ENCODE peak calls at places on chromosomes 2 and 18, in four cellular contexts. B is SK-N-SH, P is HCT116, Z is NB4. G is an unnamed sample.

GRCh38 chr2:203225423-203226039 is 13.3 kb upstream of the CYP20A1 start:
- DNase-seq in B (no peak), P (peak), Z (peak), G (peak)

GRCh38 chr18:34867520-34867919 is 157.4 kb downstream of the DTNA start:
- DNase-seq in Z (peak), P (peak), B (peak), G (peak)

GRCh38 chr2:28435796-28436425 is 43.3 kb downstream of the FOSL2 start:
- DNase-seq in P (no peak), B (no peak), Z (no peak), G (no peak)

GRCh38 chr2:231780123-231780908 is 766 bp downstream of the PDE6D start:
- DNase-seq in B (peak), Z (peak), P (no peak), G (peak)

GRCh38 chr2:28231110-28231621 is 161.5 kb upstream of the FOSL2 start:
- DNase-seq in P (no peak), B (peak), Z (peak), G (no peak)

GRCh38 chr18:46324556-46324955 is 220.4 kb downstream of the HAUS1 start:
- DNase-seq in B (peak), Z (peak), P (peak), G (no peak)

GRCh38 chr18:22551536-22552151 is 133.9 kb upstream of the CTAGE1 start:
- DNase-seq in B (no peak), P (peak), Z (no peak), G (peak)

GRCh38 chr18:22609642-22610041 is 191.9 kb upstream of the CTAGE1 start:
- DNase-seq in B (no peak), P (no peak), Z (no peak), G (peak)

GRCh38 chr18:75223687-75224347 is 13.2 kb downstream of the TSHZ1 start:
- DNase-seq in P (no peak), Z (peak), B (no peak), G (no peak)

GRCh38 chr2:216013080-216013909 is at the start of gene MREG:
- DNase-seq in Z (peak), P (peak), B (peak), G (peak)

GRCh38 chr2:20526146-20526545 is 79.3 kb downstream of the RHOB start:
- DNase-seq in B (no peak), P (no peak), Z (peak), G (no peak)

GRCh38 chr2:213848631-213849030 is 562.2 kb upstream of the VWC2L start:
- DNase-seq in B (no peak), P (no peak), Z (no peak), G (no peak)

GRCh38 chr2:108607706-108608301 is 73.5 kb downstream of the LIMS1 start:
- DNase-seq in B (peak), Z (peak), P (no peak), G (peak)

GRCh38 chr2:162297925-162298552 is 20.4 kb downstream of the IFIH1 start:
- DNase-seq in P (peak), B (peak), Z (peak), G (peak)

GRCh38 chr18:44904768-44905167 is 224.1 kb downstream of the SETBP1 start:
- DNase-seq in Z (no peak), P (no peak), B (no peak), G (no peak)

GRCh38 chr2:100902833-100903405 is 83.0 kb downstream of the NPAS2 start:
- DNase-seq in B (peak), P (peak), Z (peak), G (peak)

GRCh38 chr2:121390082-121390481 is 105.1 kb upstream of the TFCP2L1 start:
- DNase-seq in B (peak), P (no peak), Z (no peak), G (no peak)

GRCh38 chr2:46984642-46985476 is 69.3 kb upstream of the MCFD2 start:
- DNase-seq in Z (peak), B (no peak), P (peak), G (peak)

GRCh38 chr2:188808921-188809320 is 165.3 kb upstream of the COL3A1 start:
- DNase-seq in Z (no peak), P (no peak), B (no peak), G (no peak)

GRCh38 chr18:78996741-78997490 is 17.3 kb downstream of the SALL3 start:
- DNase-seq in P (no peak), B (no peak), Z (no peak), G (no peak)

GRCh38 chr2:152525277-152525838 is 190.4 kb downstream of the FMNL2 start:
- DNase-seq in Z (no peak), B (no peak), P (no peak), G (peak)

GRCh38 chr18:30485078-30485477 is 557.5 kb downstream of the DSC3 start:
- DNase-seq in P (no peak), B (no peak), Z (no peak), G (no peak)

GRCh38 chr2:188789951-188790350 is 184.2 kb upstream of the COL3A1 start:
- DNase-seq in P (no peak), B (no peak), Z (no peak), G (no peak)

GRCh38 chr18:7902399-7902839 is 335.3 kb downstream of the PTPRM start:
- DNase-seq in P (no peak), B (no peak), Z (no peak), G (no peak)

GRCh38 chr2:65388626-65389390 is 43.6 kb downstream of the SPRED2 start:
- DNase-seq in Z (no peak), P (no peak), B (peak), G (no peak)

GRCh38 chr2:198173242-198173641 is 368.8 kb downstream of the PLCL1 start:
- DNase-seq in Z (no peak), B (no peak), P (no peak), G (no peak)

GRCh38 chr2:20223345-20224190 is 1.4 kb downstream of the SDC1 start:
- DNase-seq in P (no peak), B (peak), Z (peak), G (peak)

GRCh38 chr2:223643310-223643709 is 41.1 kb upstream of the SCG2 start:
- DNase-seq in B (no peak), Z (no peak), P (no peak), G (no peak)

GRCh38 chr2:151927501-151928221 is 99.4 kb upstream of the ARL5A start:
- DNase-seq in B (no peak), P (no peak), Z (no peak), G (no peak)

GRCh38 chr2:99337931-99338580 is 867 bp downstream of the EIF5B start:
- DNase-seq in Z (peak), B (peak), P (no peak), G (peak)

GRCh38 chr2:70888389-70888924 is 47.2 kb upstream of the ATP6V1B1 start:
- DNase-seq in P (no peak), Z (no peak), B (no peak), G (no peak)

GRCh38 chr2:112793449-112793978 is 9.2 kb upstream of the IL1A start:
- DNase-seq in Z (peak), P (no peak), B (no peak), G (peak)

GRCh38 chr2:63066838-63067237 is 16.2 kb downstream of the OTX1 start:
- DNase-seq in Z (no peak), P (no peak), B (no peak), G (no peak)

GRCh38 chr2:19887508-19887907 is 14.3 kb downstream of the TTC32 start:
- DNase-seq in B (peak), Z (peak), P (no peak), G (no peak)

DNA sequence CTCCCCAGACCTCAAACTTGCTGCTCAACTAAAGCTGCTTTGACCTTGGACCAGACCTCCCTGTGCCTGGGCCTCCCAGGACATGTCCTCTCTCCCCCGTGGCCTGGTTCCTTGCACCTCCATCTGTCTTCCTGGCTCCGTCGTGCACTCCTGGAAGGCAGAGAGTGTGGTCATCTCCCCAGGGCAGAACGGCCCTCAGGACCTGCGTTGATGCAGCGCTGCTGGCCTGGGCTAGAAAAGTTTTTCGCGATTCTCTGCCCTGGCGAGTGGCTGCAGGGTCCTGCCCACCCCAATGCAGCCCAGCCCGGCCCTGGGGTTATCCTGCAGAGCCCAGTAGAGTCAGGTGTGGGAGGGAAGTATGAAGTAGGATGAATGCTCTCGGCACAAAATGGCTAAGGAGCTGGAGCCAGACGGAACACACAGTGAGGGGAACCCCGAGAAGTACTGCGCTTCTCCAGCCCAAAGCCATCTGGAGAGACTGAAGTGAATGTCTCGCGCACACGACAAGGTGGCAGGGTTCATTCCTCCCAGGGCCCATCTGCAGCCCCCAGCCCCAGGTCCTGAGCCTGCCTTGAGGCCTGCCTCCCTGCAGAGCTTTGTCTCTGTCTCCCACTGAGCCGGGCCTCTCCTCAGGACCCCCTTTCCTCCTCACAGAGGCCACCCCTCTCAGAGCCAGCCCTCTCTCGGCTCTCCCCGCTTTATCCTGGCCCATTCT is 41.7 kb downstream of the ATOH8 start:
- DNase-seq in Z (no peak), P (no peak), B (peak), G (no peak)
- TF ChIP-seq MAX in Z (no peak), P (no peak), B (no peak), G (no peak)

GRCh38 chr18:57805117-57805516 is 2.0 kb upstream of the ATP8B1 start:
- DNase-seq in Z (no peak), B (no peak), P (no peak), G (no peak)
- TF ChIP-seq MAX in Z (no peak), B (no peak), P (no peak), G (no peak)

GRCh38 chr2:127082974-127083373 is 24.0 kb downstream of the BIN1 start:
- DNase-seq in P (no peak), B (no peak), Z (peak), G (no peak)

GRCh38 chr2:127080226-127080940 is 26.6 kb downstream of the BIN1 start:
- DNase-seq in B (no peak), P (no peak), Z (peak), G (no peak)

GRCh38 chr2:127081826-127082633 is 24.9 kb downstream of the BIN1 start:
- DNase-seq in Z (peak), P (no peak), B (no peak), G (no peak)

GRCh38 chr2:127079358-127079920 is 27.5 kb downstream of the BIN1 start:
- DNase-seq in B (no peak), Z (no peak), P (no peak), G (no peak)

GRCh38 chr2:127080941-127081769 is 25.8 kb downstream of the BIN1 start:
- DNase-seq in B (no peak), Z (peak), P (no peak), G (no peak)
- TF ChIP-seq MAX in B (no peak), Z (no peak), P (no peak), G (no peak)

GRCh38 chr2:129935118-129935517 is 44.3 kb upstream of the RAB6C start:
- DNase-seq in Z (no peak), B (no peak), P (no peak), G (no peak)
- TF ChIP-seq MAX in Z (no peak), B (no peak), P (no peak), G (no peak)